ENCODE peak calls at places on chromosomes 16 and 17, in five cellular contexts. C is AG10803, B is GM03348, V is NCI-H2081, O is astrocyte of the spinal cord. P is an unnamed sample.

GRCh38 chr17:18315498-18316360 is 636 bp downstream of the SMCR8 start:
- DNase-seq in C (no peak), B (no peak), V (no peak), O (no peak), P (no peak)

GRCh38 chr16:14177704-14178103 is 106.6 kb downstream of the MRTFB start:
- DNase-seq in C (no peak), B (no peak), V (no peak), O (no peak), P (no peak)

GRCh38 chr16:2689968-2690830 is 7.9 kb downstream of the KCTD5 start:
- DNase-seq in C (no peak), B (no peak), V (no peak), O (no peak), P (no peak)

GRCh38 chr17:67499673-67500072 is 122.6 kb downstream of the PITPNC1 start:
- DNase-seq in C (no peak), B (no peak), V (no peak), O (no peak), P (no peak)

GRCh38 chr16:76123966-76124365 is 153.2 kb upstream of the CNTNAP4 start:
- DNase-seq in C (no peak), B (no peak), V (no peak), O (no peak), P (no peak)

GRCh38 chr17:82836823-82837357 is 2.9 kb downstream of the ZNF750 start:
- DNase-seq in C (peak; percentile 53), B (no peak), V (no peak), O (peak; percentile 6), P (no peak)

GRCh38 chr16:4733211-4733742 is 794 bp downstream of the ANKS3 start:
- DNase-seq in C (no peak), B (no peak), V (no peak), O (no peak), P (no peak)

GRCh38 chr16:86566601-86566965 is at the start of gene FOXC2:
- DNase-seq in C (peak; percentile 94), B (peak; percentile 94), V (no peak), O (peak; percentile 98), P (peak; percentile 96)

GRCh38 chr16:57185446-57185944 is 344 bp downstream of the PSME3IP1 start:
- DNase-seq in C (peak; percentile 61), B (peak; percentile 53), V (no peak), O (peak; percentile 61), P (peak; percentile 67)

GRCh38 chr16:12527077-12527476 is 276.6 kb downstream of the CPPED1 start:
- DNase-seq in C (no peak), B (no peak), V (no peak), O (no peak), P (peak; percentile 26)

GRCh38 chr16:78142784-78143183 is 43.3 kb downstream of the WWOX start:
- DNase-seq in C (no peak), B (no peak), V (no peak), O (peak; percentile 80), P (no peak)

GRCh38 chr17:79835953-79836951 is 3.0 kb downstream of the CBX4 start:
- DNase-seq in C (peak; percentile 26), B (no peak), V (no peak), O (no peak), P (no peak)

GRCh38 chr16:10754941-10755340 is 11.3 kb downstream of the NUBP1 start:
- DNase-seq in C (peak; percentile 33), B (peak; percentile 45), V (no peak), O (peak; percentile 78), P (peak; percentile 70)

GRCh38 chr16:78479723-78480122 is 380.3 kb downstream of the WWOX start:
- DNase-seq in C (no peak), B (no peak), V (no peak), O (no peak), P (no peak)

P was measured in foreskin fibroblast.